ENCODE peak calls at places on chromosome 4, in five cellular contexts. K is IMR-90; E is stimulated activated CD4-positive, alpha-beta T cell treated with anti-CD3 and anti-CD28 coated beads, Interleukin-4, amount 100 ng/mL, for 1 hour; F is fibroblast of the conjunctiva; I is mesenchymal stem cell. Z is an unnamed sample.

GRCh38 chr4:1834047-1834769 is 21.7 kb downstream of the LETM1 start:
- DNase-seq in K (no peak), E (no peak), F (no peak), I (no peak), Z (no peak)

GRCh38 chr4:98747659-98748091 is 89.3 kb upstream of the TSPAN5 start:
- DNase-seq in K (no peak), E (no peak), F (no peak), I (no peak), Z (no peak)

GRCh38 chr4:13670456-13671150 is 43.1 kb upstream of the BOD1L1 start:
- DNase-seq in K (no peak), E (no peak), F (no peak), I (no peak), Z (no peak)

GRCh38 chr4:174154455-174154854 is 129.0 kb downstream of the FBXO8 start:
- DNase-seq in K (peak; percentile 76), E (no peak), F (peak; percentile 47), I (peak; percentile 85), Z (no peak)

GRCh38 chr4:15543537-15544195 is 74.0 kb downstream of the CC2D2A start:
- DNase-seq in K (no peak), E (no peak), F (no peak), I (no peak), Z (no peak)

GRCh38 chr4:159179310-159179958 is 76.6 kb downstream of the RAPGEF2 start:
- DNase-seq in K (no peak), E (no peak), F (no peak), I (no peak), Z (no peak)

GRCh38 chr4:82780398-82781231 is 18.0 kb downstream of the SCD5 start:
- DNase-seq in K (peak; percentile 59), E (no peak), F (no peak), I (peak; percentile 42), Z (peak; percentile 84)

GRCh38 chr4:35711127-35711526 is 533.2 kb downstream of the ARAP2 start:
- DNase-seq in K (no peak), E (no peak), F (no peak), I (no peak), Z (no peak)

GRCh38 chr4:80611366-80611765 is 275.8 kb downstream of the CFAP299 start:
- DNase-seq in K (no peak), E (no peak), F (no peak), I (no peak), Z (peak; percentile 98)

GRCh38 chr4:169179609-169180526 is 90.9 kb downstream of the SH3RF1 start:
- DNase-seq in K (peak; percentile 40), E (no peak), F (no peak), I (peak; percentile 38), Z (no peak)

GRCh38 chr4:133157460-133158160 is 8.5 kb downstream of the PCDH10 start:
- DNase-seq in K (no peak), E (no peak), F (no peak), I (no peak), Z (no peak)

GRCh38 chr4:159174645-159175147 is 71.8 kb downstream of the RAPGEF2 start:
- DNase-seq in K (peak; percentile 12), E (no peak), F (no peak), I (peak; percentile 45), Z (no peak)

GRCh38 chr4:79865253-79865652 is 207.8 kb downstream of the ANTXR2 start:
- DNase-seq in K (peak; percentile 73), E (no peak), F (no peak), I (peak; percentile 55), Z (no peak)

GRCh38 chr4:145623831-145624230 is 4.6 kb downstream of the MMAA start:
- DNase-seq in K (peak; percentile 65), E (no peak), F (no peak), I (peak; percentile 39), Z (no peak)

GRCh38 chr4:8271821-8272220 is 2.3 kb downstream of the HTRA3 start:
- DNase-seq in K (no peak), E (no peak), F (no peak), I (no peak), Z (no peak)

GRCh38 chr4:23614284-23614892 is 275.5 kb downstream of the PPARGC1A start:
- DNase-seq in K (peak; percentile 1), E (no peak), F (no peak), I (peak; percentile 18), Z (no peak)

GRCh38 chr4:78544681-78545080 is 6.9 kb upstream of the ANXA3 start:
- DNase-seq in K (peak; percentile 63), E (no peak), F (no peak), I (peak; percentile 33), Z (no peak)

GRCh38 chr4:137952116-137952515 is 290.0 kb downstream of the SLC7A11 start:
- DNase-seq in K (no peak), E (no peak), F (peak; percentile 24), I (no peak), Z (no peak)

GRCh38 chr4:73520821-73521220 is 39.3 kb downstream of the AFM start:
- DNase-seq in K (peak; percentile 60), E (no peak), F (peak; percentile 64), I (peak; percentile 69), Z (no peak)

GRCh38 chr4:4417886-4418285 is 31.0 kb downstream of the NSG1 start:
- DNase-seq in K (no peak), E (no peak), F (no peak), I (no peak), Z (no peak)

GRCh38 chr4:86586160-86586572 is 7.9 kb upstream of the PTPN13 start:
- DNase-seq in K (no peak), E (no peak), F (no peak), I (no peak), Z (no peak)

GRCh38 chr4:4502694-4503311 is 39.0 kb downstream of the STX18 start:
- DNase-seq in K (peak; percentile 79), E (no peak), F (no peak), I (peak; percentile 62), Z (no peak)

GRCh38 chr4:15001825-15002658 is at the start of gene CPEB2:
- DNase-seq in K (peak; percentile 97), E (peak; percentile 91), F (peak; percentile 95), I (peak; percentile 97), Z (peak; percentile 77)

GRCh38 chr4:142663828-142664227 is 182.3 kb downstream of the INPP4B start:
- DNase-seq in K (peak; percentile 18), E (no peak), F (no peak), I (no peak), Z (no peak)

GRCh38 chr4:107148922-107149321 is 112.8 kb upstream of the DKK2 start:
- DNase-seq in K (no peak), E (no peak), F (no peak), I (no peak), Z (no peak)

GRCh38 chr4:73864365-73864764 is 4.8 kb upstream of the CXCL1 start:
- DNase-seq in K (no peak), E (no peak), F (no peak), I (no peak), Z (no peak)

GRCh38 chr4:1150875-1151274 is 21.5 kb downstream of the SPON2 start:
- DNase-seq in K (no peak), E (no peak), F (no peak), I (no peak), Z (no peak)

GRCh38 chr4:7785017-7785416 is 154.6 kb downstream of the AFAP1 start:
- DNase-seq in K (peak; percentile 51), E (peak; percentile 19), F (no peak), I (no peak), Z (no peak)

GRCh38 chr4:46656071-46656470 is 253.0 kb downstream of the COX7B2 start:
- DNase-seq in K (no peak), E (no peak), F (no peak), I (no peak), Z (no peak)

GRCh38 chr4:44146516-44146915 is 302.1 kb downstream of the KCTD8 start:
- DNase-seq in K (no peak), E (no peak), F (no peak), I (no peak), Z (no peak)

GRCh38 chr4:153494562-153494961 is 28.4 kb downstream of the TMEM131L start:
- DNase-seq in K (no peak), E (no peak), F (no peak), I (no peak), Z (no peak)

GRCh38 chr4:28682872-28683271 is 1822.2 kb downstream of the STIM2 start:
- DNase-seq in K (no peak), E (no peak), F (no peak), I (no peak), Z (no peak)

GRCh38 chr4:165627128-165627527 is 245.9 kb upstream of the TLL1 start:
- DNase-seq in K (no peak), E (no peak), F (no peak), I (no peak), Z (no peak)

GRCh38 chr4:61828960-61829359 is 628.8 kb downstream of the ADGRL3 start:
- DNase-seq in K (no peak), E (no peak), F (no peak), I (no peak), Z (no peak)

GRCh38 chr4:46123872-46124755 is at the start of gene GABRG1:
- DNase-seq in K (no peak), E (no peak), F (no peak), I (no peak), Z (no peak)

GRCh38 chr4:129446074-129446473 is 350.1 kb downstream of the C4orf33 start:
- DNase-seq in K (no peak), E (no peak), F (no peak), I (peak; percentile 17), Z (no peak)

GRCh38 chr4:95304898-95305297 is 243.9 kb downstream of the UNC5C start:
- DNase-seq in K (peak; percentile 7), E (no peak), F (no peak), I (peak; percentile 65), Z (no peak)

GRCh38 chr4:19880205-19880604 is 371.5 kb upstream of the SLIT2 start:
- DNase-seq in K (peak; percentile 12), E (no peak), F (no peak), I (peak; percentile 72), Z (no peak)

Z was measured in NCI-H187 treated with DMSO at 0.1 percent for 48 hours.